ENCODE peak calls at places on chromosomes 3 and 15, in ten cellular contexts. M, G, S, Y, T, Q, L, O, A and K are unnamed samples.

GRCh38 chr3:153961498-153961897 is 159.7 kb upstream of the ARHGEF26 start:
- DNase-seq in A (peak; percentile 18), L (no peak), T (no peak), O (no peak), Y (no peak), Q (no peak), M (no peak), G (no peak), S (no peak), K (no peak)

GRCh38 chr3:187746479-187747335 is 1.4 kb upstream of the BCL6 start:
- DNase-seq in T (no peak), A (no peak), M (no peak), G (peak; percentile 45), Y (no peak), L (no peak), S (no peak), Q (no peak), O (no peak), K (no peak)

GRCh38 chr15:26771917-26772587 is 814 bp downstream of the GABRB3 start:
- DNase-seq in S (no peak), Y (no peak), G (no peak), M (no peak), A (peak; percentile 41), T (no peak), L (no peak), Q (no peak), O (peak; percentile 41), K (no peak)

GRCh38 chr3:184970186-184970585 is 158.2 kb downstream of the VPS8 start:
- DNase-seq in O (no peak), Q (no peak), L (no peak), G (no peak), T (no peak), S (no peak), Y (no peak), M (no peak), A (no peak), K (no peak)

GRCh38 chr3:194497799-194498575 is 11.2 kb upstream of the ATP13A3 start:
- DNase-seq in A (no peak), O (no peak), L (no peak), Q (peak; percentile 33), T (peak; percentile 46), G (no peak), S (no peak), Y (no peak), M (no peak), K (no peak)

GRCh38 chr3:149581681-149582349 is 76.0 kb downstream of the WWTR1 start:
- DNase-seq in Q (peak; percentile 83), Y (no peak), T (no peak), A (no peak), M (peak; percentile 35), S (no peak), G (peak; percentile 98), O (no peak), L (no peak), K (no peak)

GRCh38 chr3:196519738-196520122 is 4.6 kb upstream of the SMCO1 start:
- DNase-seq in Y (no peak), M (no peak), G (no peak), S (no peak), O (peak; percentile 11), Q (no peak), L (no peak), T (no peak), A (no peak), K (no peak)

GRCh38 chr15:75721923-75722870 is 9.5 kb upstream of the CSPG4 start:
- DNase-seq in G (no peak), Q (no peak), A (no peak), O (no peak), T (no peak), Y (no peak), M (no peak), L (no peak), S (no peak), K (no peak)

GRCh38 chr15:41251411-41251810 is 20.3 kb downstream of the CHP1 start:
- DNase-seq in A (no peak), O (no peak), Q (no peak), L (no peak), M (no peak), T (no peak), Y (no peak), S (no peak), G (no peak), K (no peak)

GRCh38 chr15:82571722-82572222 is 31.5 kb upstream of the RPS17 start:
- DNase-seq in Y (peak; percentile 35), M (peak; percentile 78), L (no peak), Q (peak; percentile 57), G (peak; percentile 35), A (peak; percentile 82), T (peak; percentile 71), O (peak; percentile 80), S (peak; percentile 38), K (peak; percentile 43)

GRCh38 chr3:127775398-127776109 is 46.8 kb downstream of the MGLL start:
- DNase-seq in O (no peak), M (peak; percentile 49), T (no peak), A (peak; percentile 83), Y (no peak), G (peak; percentile 54), L (no peak), Q (no peak), S (no peak), K (no peak)

GRCh38 chr15:71137138-71137518 is 21.9 kb downstream of the THSD4 start:
- DNase-seq in T (no peak), O (no peak), S (peak; percentile 60), M (peak; percentile 39), L (no peak), Q (no peak), Y (no peak), G (no peak), A (no peak), K (no peak)

GRCh38 chr3:187951452-187952190 is 202.3 kb upstream of the LPP start:
- DNase-seq in T (no peak), S (no peak), L (no peak), O (no peak), A (no peak), Y (no peak), M (no peak), Q (no peak), G (no peak), K (no peak)

GRCh38 chr3:135908225-135908624 is 57.3 kb upstream of the PPP2R3A start:
- DNase-seq in Y (no peak), Q (peak; percentile 76), T (no peak), O (no peak), S (no peak), L (no peak), A (no peak), M (no peak), G (peak; percentile 95), K (no peak)

GRCh38 chr3:114649331-114649730 is 355.5 kb downstream of the TIGIT start:
- DNase-seq in A (no peak), Q (peak; percentile 71), G (peak; percentile 85), O (no peak), L (no peak), M (no peak), Y (no peak), S (no peak), T (no peak), K (no peak)

GRCh38 chr3:55609230-55610100 is 122.4 kb upstream of the WNT5A start:
- DNase-seq in T (peak; percentile 64), Y (no peak), L (no peak), S (no peak), A (no peak), O (no peak), Q (no peak), G (no peak), M (no peak), K (no peak)

GRCh38 chr15:68812596-68813548 is 7.8 kb downstream of the ANP32A start:
- DNase-seq in G (no peak), S (no peak), A (no peak), M (no peak), O (no peak), L (no peak), Q (no peak), T (no peak), Y (no peak), K (no peak)

GRCh38 chr3:52210550-52211046 is 12.6 kb downstream of the ALAS1 start:
- DNase-seq in A (no peak), O (no peak), M (no peak), G (no peak), Y (no peak), Q (no peak), S (no peak), L (no peak), T (no peak), K (no peak)

GRCh38 chr3:170709046-170709445 is 123.2 kb upstream of the SLC7A14 start:
- DNase-seq in T (no peak), A (no peak), S (no peak), L (no peak), M (no peak), O (no peak), Y (no peak), G (peak; percentile 61), Q (no peak), K (no peak)

GRCh38 chr15:85800460-85801123 is 5.9 kb upstream of the KLHL25 start:
- DNase-seq in Y (no peak), A (peak; percentile 82), O (peak; percentile 90), G (peak; percentile 74), S (peak; percentile 95), T (peak; percentile 59), L (no peak), Q (peak; percentile 73), M (no peak), K (no peak)

GRCh38 chr3:128323206-128324081 is 143.2 kb downstream of the DNAJB8 start:
- DNase-seq in Y (no peak), Q (no peak), A (no peak), G (no peak), O (no peak), S (peak; percentile 88), M (no peak), T (peak; percentile 18), L (no peak), K (no peak)

GRCh38 chr3:63655519-63655918 is 3.0 kb downstream of the SNTN start:
- DNase-seq in T (no peak), M (no peak), Q (no peak), L (no peak), G (peak; percentile 32), Y (no peak), O (no peak), A (no peak), S (no peak), K (no peak)

GRCh38 chr15:38564557-38565286 is at the start of gene RASGRP1:
- DNase-seq in S (peak; percentile 66), A (peak; percentile 71), Y (no peak), L (peak; percentile 83), T (peak; percentile 78), Q (peak; percentile 61), O (peak; percentile 58), G (peak; percentile 47), M (peak; percentile 41), K (no peak)

GRCh38 chr3:71069797-71070196 is 513.7 kb downstream of the FOXP1 start:
- DNase-seq in A (peak; percentile 51), S (no peak), Y (no peak), Q (peak; percentile 39), G (peak; percentile 96), L (peak; percentile 71), O (peak; percentile 31), T (peak; percentile 58), M (peak; percentile 53), K (no peak)

GRCh38 chr15:77160562-77161481 is 89.9 kb upstream of the TSPAN3 start:
- DNase-seq in O (no peak), L (no peak), Y (no peak), M (no peak), S (peak; percentile 56), G (peak; percentile 43), T (no peak), A (no peak), Q (no peak), K (no peak)

GRCh38 chr3:46845397-46845859 is 17.8 kb downstream of the MYL3 start:
- DNase-seq in Y (no peak), L (no peak), M (peak; percentile 84), S (peak; percentile 72), G (peak; percentile 7), O (no peak), T (peak; percentile 64), A (no peak), Q (peak; percentile 39), K (no peak)

GRCh38 chr3:12154151-12154550 is 4.6 kb downstream of the TIMP4 start:
- DNase-seq in O (no peak), L (no peak), S (no peak), M (no peak), Q (peak; percentile 5), A (no peak), Y (no peak), T (no peak), G (no peak), K (no peak)

GRCh38 chr15:84638103-84638502 is 16.0 kb downstream of the WDR73 start:
- DNase-seq in G (peak; percentile 40), T (peak; percentile 55), A (peak; percentile 16), M (no peak), S (no peak), O (peak; percentile 15), Q (peak; percentile 12), L (no peak), Y (no peak), K (no peak)